ENCODE peak calls at places on chromosomes 12 and 14, in ten cellular contexts. M is cardiac fibroblast, P is HL-60, Z is Caco-2, F is mucosa of descending colon, O is endodermal cell, N is Peyer's patch, Q is AG09309, J is A549, D is fibroblast of mammary gland. C is an unnamed sample.

GRCh38 chr12:45246202-45246601 is 30.3 kb downstream of the ANO6 start:
- DNase-seq in M (no peak), P (no peak), Z (no peak), F (no peak), O (no peak), N (no peak), Q (no peak), J (no peak), D (no peak), C (no peak)

GRCh38 chr14:68784298-68784910 is 8.5 kb downstream of the ZFP36L1 start:
- DNase-seq in M (peak), P (no peak), Z (peak), F (peak), O (peak), N (peak), Q (no peak), J (peak), D (peak), C (peak)

GRCh38 chr12:56928262-56928661 is 5.9 kb downstream of the SDR9C7 start:
- DNase-seq in M (no peak), P (no peak), Z (no peak), F (no peak), O (peak), N (no peak), Q (no peak), J (no peak), D (no peak), C (peak)

GRCh38 chr12:119988440-119988787 is 622 bp upstream of the BICDL1 start:
- DNase-seq in M (peak), P (no peak), Z (no peak), F (no peak), O (no peak), N (no peak), Q (no peak), J (peak), D (peak), C (peak)

GRCh38 chr14:76615331-76615730 is 145.9 kb upstream of the VASH1 start:
- DNase-seq in M (no peak), P (no peak), Z (no peak), F (no peak), O (no peak), N (no peak), Q (no peak), J (no peak), D (no peak), C (no peak)

GRCh38 chr12:105113094-105113493 is 5.6 kb downstream of the WASHC4 start:
- DNase-seq in M (no peak), P (no peak), Z (no peak), F (no peak), O (no peak), N (no peak), Q (no peak), J (no peak), D (no peak), C (peak)

GRCh38 chr14:100862277-100862676 is 36.4 kb downstream of the MEG3 start:
- DNase-seq in M (peak), P (no peak), Z (no peak), F (peak), O (no peak), N (no peak), Q (no peak), J (no peak), D (peak), C (peak)

GRCh38 chr12:105978686-105979085 is 160.1 kb downstream of the NUAK1 start:
- DNase-seq in M (peak), P (no peak), Z (no peak), F (no peak), O (no peak), N (no peak), Q (no peak), J (no peak), D (no peak), C (peak)

GRCh38 chr14:51342226-51342625 is 102.2 kb downstream of the TMX1 start:
- DNase-seq in M (peak), P (no peak), Z (no peak), F (no peak), O (no peak), N (no peak), Q (no peak), J (peak), D (no peak), C (no peak)

GRCh38 chr14:80919622-80920021 is 21.9 kb downstream of the CEP128 start:
- DNase-seq in M (no peak), P (no peak), Z (no peak), F (no peak), O (no peak), N (no peak), Q (no peak), J (no peak), D (no peak), C (no peak)

GRCh38 chr12:117261267-117261666 is 71.0 kb upstream of the FBXO21 start:
- DNase-seq in M (peak), P (no peak), Z (no peak), F (no peak), O (no peak), N (no peak), Q (no peak), J (no peak), D (peak), C (peak)

GRCh38 chr14:93937519-93937918 is 10.4 kb downstream of the FAM181A start:
- DNase-seq in M (no peak), P (no peak), Z (no peak), F (no peak), O (no peak), N (no peak), Q (no peak), J (no peak), D (no peak), C (no peak)

GRCh38 chr12:575129-575502 is 88.1 kb downstream of the NINJ2 start:
- DNase-seq in M (peak), P (no peak), Z (no peak), F (no peak), O (no peak), N (no peak), Q (no peak), J (no peak), D (peak), C (no peak)

GRCh38 chr14:22955702-22956575 is 951 bp downstream of the HAUS4 start:
- DNase-seq in M (no peak), P (no peak), Z (no peak), F (no peak), O (no peak), N (no peak), Q (no peak), J (no peak), D (no peak), C (no peak)

GRCh38 chr12:121980211-121980891 is 41.3 kb upstream of the BCL7A start:
- DNase-seq in M (peak), P (peak), Z (no peak), F (no peak), O (no peak), N (peak), Q (no peak), J (no peak), D (peak), C (peak)

GRCh38 chr14:46344327-46344937 is 307.1 kb downstream of the RPL10L start:
- DNase-seq in M (peak), P (peak), Z (peak), F (no peak), O (peak), N (no peak), Q (no peak), J (no peak), D (peak), C (no peak)

GRCh38 chr12:67541625-67541991 is 106.9 kb upstream of the DYRK2 start:
- DNase-seq in M (no peak), P (no peak), Z (no peak), F (no peak), O (no peak), N (peak), Q (no peak), J (no peak), D (no peak), C (no peak)

GRCh38 chr12:103800252-103800771 is 40.7 kb downstream of the NT5DC3 start:
- DNase-seq in M (peak), P (no peak), Z (no peak), F (peak), O (peak), N (no peak), Q (no peak), J (no peak), D (peak), C (peak)

GRCh38 chr14:71620401-71620800 is 311.8 kb upstream of the RGS6 start:
- DNase-seq in M (peak), P (no peak), Z (no peak), F (no peak), O (no peak), N (no peak), Q (no peak), J (no peak), D (peak), C (peak)

GRCh38 chr12:29149691-29150382 is 759 bp downstream of the FAR2 start:
- DNase-seq in M (no peak), P (no peak), Z (peak), F (peak), O (peak), N (no peak), Q (no peak), J (no peak), D (no peak), C (no peak)

GRCh38 chr14:80867091-80867490 is 74.4 kb downstream of the CEP128 start:
- DNase-seq in M (no peak), P (no peak), Z (no peak), F (no peak), O (no peak), N (no peak), Q (no peak), J (no peak), D (peak), C (no peak)

GRCh38 chr12:106584104-106585064 is 1.6 kb downstream of the RFX4 start:
- DNase-seq in M (no peak), P (no peak), Z (peak), F (no peak), O (peak), N (no peak), Q (no peak), J (peak), D (no peak), C (no peak)

GRCh38 chr12:12333980-12334709 is 15.9 kb downstream of the MANSC1 start:
- DNase-seq in M (peak), P (no peak), Z (peak), F (peak), O (peak), N (peak), Q (no peak), J (peak), D (peak), C (peak)

GRCh38 chr12:105464426-105464825 is 133.9 kb downstream of the C12orf75 start:
- DNase-seq in M (no peak), P (no peak), Z (no peak), F (no peak), O (no peak), N (no peak), Q (no peak), J (no peak), D (no peak), C (no peak)

GRCh38 chr12:66647034-66647691 is 31.7 kb downstream of the GRIP1 start:
- DNase-seq in M (peak), P (no peak), Z (no peak), F (no peak), O (no peak), N (no peak), Q (peak), J (no peak), D (peak), C (peak)

GRCh38 chr12:115638753-115639666 is 638.5 kb downstream of the MED13L start:
- DNase-seq in M (no peak), P (no peak), Z (peak), F (peak), O (peak), N (no peak), Q (no peak), J (no peak), D (no peak), C (no peak)

GRCh38 chr14:94158239-94158888 is 15.8 kb upstream of the PPP4R4 start:
- DNase-seq in M (no peak), P (no peak), Z (no peak), F (no peak), O (no peak), N (no peak), Q (no peak), J (no peak), D (no peak), C (no peak)

GRCh38 chr12:102527256-102527720 is 46.9 kb upstream of the IGF1 start:
- DNase-seq in M (peak), P (no peak), Z (no peak), F (no peak), O (no peak), N (no peak), Q (peak), J (no peak), D (peak), C (peak)

GRCh38 chr12:105166736-105167135 is 59.2 kb downstream of the WASHC4 start:
- DNase-seq in M (peak), P (no peak), Z (no peak), F (no peak), O (no peak), N (no peak), Q (peak), J (no peak), D (peak), C (peak)

GRCh38 chr12:65171073-65171472 is 1.7 kb downstream of the LEMD3 start:
- DNase-seq in M (peak), P (no peak), Z (no peak), F (no peak), O (no peak), N (no peak), Q (no peak), J (no peak), D (peak), C (no peak)

GRCh38 chr12:24943947-24944597 is 4.8 kb downstream of the BCAT1 start:
- DNase-seq in M (peak), P (no peak), Z (no peak), F (no peak), O (no peak), N (no peak), Q (no peak), J (no peak), D (no peak), C (no peak)

GRCh38 chr12:111993290-111994150 is 19.4 kb downstream of the TMEM116 start:
- DNase-seq in M (no peak), P (no peak), Z (no peak), F (no peak), O (no peak), N (no peak), Q (no peak), J (no peak), D (no peak), C (no peak)

GRCh38 chr12:111995782-111996480 is 17.0 kb downstream of the TMEM116 start:
- DNase-seq in M (no peak), P (no peak), Z (no peak), F (no peak), O (no peak), N (no peak), Q (no peak), J (no peak), D (no peak), C (no peak)

GRCh38 chr12:111992464-111992863 is 20.5 kb downstream of the TMEM116 start:
- DNase-seq in M (no peak), P (no peak), Z (no peak), F (no peak), O (no peak), N (no peak), Q (no peak), J (no peak), D (no peak), C (no peak)

GRCh38 chr12:111991535-111991934 is 21.4 kb downstream of the TMEM116 start:
- DNase-seq in M (no peak), P (no peak), Z (no peak), F (no peak), O (no peak), N (no peak), Q (no peak), J (no peak), D (no peak), C (no peak)

DNA sequence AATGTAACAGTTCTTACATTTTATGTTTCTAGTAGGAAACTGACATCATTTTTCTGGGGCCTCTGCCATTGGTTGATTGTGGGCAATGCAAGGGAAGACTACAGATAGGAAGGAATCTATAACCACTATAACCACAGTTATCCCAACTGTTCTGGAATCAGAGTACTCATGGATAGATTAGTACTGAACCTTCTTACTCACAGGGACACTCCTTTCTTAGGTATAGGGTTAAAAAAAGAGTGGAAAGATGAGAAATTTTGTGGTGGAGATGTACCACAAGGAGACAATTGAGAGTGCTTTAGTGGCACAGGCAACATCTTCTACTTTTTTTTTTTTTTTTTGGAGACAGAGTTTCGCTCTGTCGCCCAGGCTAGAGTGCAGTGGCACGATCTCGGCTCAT is 21.0 kb downstream of the TMEM116 start:
- DNase-seq in M (no peak), P (no peak), Z (no peak), F (no peak), O (no peak), N (no peak), Q (no peak), J (no peak), D (no peak), C (peak)
- H3K4me3 ChIP-seq in M (no peak), P (no peak), Z (no peak), F (no peak), O (no peak), N (no peak), Q (no peak), J (no peak), D (no peak), C (no peak)

GRCh38 chr12:23221066-23221465 is 596.1 kb downstream of the ETNK1 start:
- DNase-seq in M (peak), P (no peak), Z (peak), F (no peak), O (peak), N (no peak), Q (no peak), J (no peak), D (peak), C (no peak)
- TF ChIP-seq CTCF in M (peak), P (no peak), Z (peak), F (no peak), O (peak), N (no peak), Q (no peak), J (no peak), D (peak), C (no peak)

GRCh38 chr12:53211476-53212381 is 4.7 kb upstream of the ITGB7 start:
- DNase-seq in M (no peak), P (no peak), Z (peak), F (no peak), O (peak), N (no peak), Q (no peak), J (no peak), D (no peak), C (no peak)

GRCh38 chr12:53214221-53214620 is 7.2 kb upstream of the ITGB7 start:
- DNase-seq in M (no peak), P (no peak), Z (no peak), F (peak), O (peak), N (no peak), Q (no peak), J (no peak), D (no peak), C (no peak)

GRCh38 chr12:53213348-53213747 is 6.3 kb upstream of the ITGB7 start:
- DNase-seq in M (peak), P (no peak), Z (peak), F (peak), O (peak), N (peak), Q (no peak), J (peak), D (peak), C (peak)

GRCh38 chr12:53214687-53215455 is 7.8 kb upstream of the ITGB7 start:
- DNase-seq in M (no peak), P (no peak), Z (no peak), F (peak), O (peak), N (no peak), Q (no peak), J (no peak), D (no peak), C (no peak)

GRCh38 chr12:53212931-53213330 is 5.9 kb upstream of the ITGB7 start:
- DNase-seq in M (no peak), P (no peak), Z (no peak), F (no peak), O (no peak), N (no peak), Q (no peak), J (no peak), D (peak), C (no peak)
- H3K4me3 ChIP-seq in M (no peak), P (no peak), Z (no peak), F (no peak), O (no peak), N (no peak), Q (no peak), J (no peak), D (no peak), C (no peak)

GRCh38 chr12:130838951-130839769 is at the start of gene STX2:
- DNase-seq in M (peak), P (peak), Z (peak), F (peak), O (peak), N (peak), Q (no peak), J (peak), D (peak), C (peak)
- TF ChIP-seq CTCF in M (no peak), P (no peak), Z (peak), F (no peak), O (peak), N (no peak), Q (peak), J (peak), D (peak), C (peak)

C was measured in AG10803.